ENCODE peak calls at places on chromosome 3, in nine cellular contexts. O is GM23338; J is fibroblast of lung; T is Panc1; L is K562; H is heart right ventricle; M is CD8-positive, alpha-beta T cell; U is tibial nerve; K is astrocyte. G is an unnamed sample. For H3K4me1, the result is how much of the 10 kb centered on the place peaks cover.

GRCh38 chr3:159126261-159127020 is 324.6 kb downstream of the MFSD1 start:
- DNase-seq in O (no peak), J (peak), T (no peak), L (no peak), H (no peak), M (no peak), U (no peak), K (peak), G (no peak)

GRCh38 chr3:42031808-42032475 is 59.2 kb upstream of the TRAK1 start:
- DNase-seq in O (peak), J (peak), T (no peak), L (no peak), H (peak), M (no peak), U (no peak), K (peak), G (no peak)

GRCh38 chr3:77815467-77815866 is 775.6 kb downstream of the ROBO2 start:
- DNase-seq in O (peak), J (no peak), T (no peak), L (no peak), H (no peak), M (no peak), U (no peak), K (no peak), G (no peak)

GRCh38 chr3:45084820-45085816 is 59.0 kb downstream of the CLEC3B start:
- DNase-seq in O (no peak), J (peak), T (no peak), L (no peak), H (no peak), M (no peak), U (no peak), K (peak), G (no peak)

GRCh38 chr3:187165144-187165543 is 25.8 kb upstream of the RPL39L start:
- DNase-seq in O (peak), J (peak), T (peak), L (peak), H (peak), M (no peak), U (peak), K (peak), G (no peak)

GRCh38 chr3:86737517-86737916 is 253.4 kb downstream of the VGLL3 start:
- DNase-seq in O (no peak), J (no peak), T (no peak), L (no peak), H (no peak), M (no peak), U (no peak), K (no peak), G (no peak)

GRCh38 chr3:191345334-191345733 is 15.0 kb upstream of the UTS2B start:
- DNase-seq in O (no peak), J (peak), T (no peak), L (peak), H (no peak), M (no peak), U (no peak), K (peak), G (no peak)

GRCh38 chr3:66812126-66812525 is 186.0 kb upstream of the KBTBD8 start:
- DNase-seq in O (no peak), J (peak), T (no peak), L (no peak), H (no peak), M (no peak), U (no peak), K (peak), G (no peak)

GRCh38 chr3:106030620-106030945 is 161.8 kb upstream of the CBLB start:
- DNase-seq in O (no peak), J (peak), T (no peak), L (no peak), H (no peak), M (no peak), U (no peak), K (peak), G (no peak)

GRCh38 chr3:12049675-12050074 is 45.5 kb downstream of the SYN2 start:
- DNase-seq in O (peak), J (peak), T (no peak), L (no peak), H (no peak), M (no peak), U (no peak), K (no peak), G (no peak)

GRCh38 chr3:4722103-4722502 is 229.0 kb downstream of the ITPR1 start:
- DNase-seq in O (peak), J (peak), T (no peak), L (peak), H (peak), M (no peak), U (peak), K (peak), G (no peak)

DNA sequence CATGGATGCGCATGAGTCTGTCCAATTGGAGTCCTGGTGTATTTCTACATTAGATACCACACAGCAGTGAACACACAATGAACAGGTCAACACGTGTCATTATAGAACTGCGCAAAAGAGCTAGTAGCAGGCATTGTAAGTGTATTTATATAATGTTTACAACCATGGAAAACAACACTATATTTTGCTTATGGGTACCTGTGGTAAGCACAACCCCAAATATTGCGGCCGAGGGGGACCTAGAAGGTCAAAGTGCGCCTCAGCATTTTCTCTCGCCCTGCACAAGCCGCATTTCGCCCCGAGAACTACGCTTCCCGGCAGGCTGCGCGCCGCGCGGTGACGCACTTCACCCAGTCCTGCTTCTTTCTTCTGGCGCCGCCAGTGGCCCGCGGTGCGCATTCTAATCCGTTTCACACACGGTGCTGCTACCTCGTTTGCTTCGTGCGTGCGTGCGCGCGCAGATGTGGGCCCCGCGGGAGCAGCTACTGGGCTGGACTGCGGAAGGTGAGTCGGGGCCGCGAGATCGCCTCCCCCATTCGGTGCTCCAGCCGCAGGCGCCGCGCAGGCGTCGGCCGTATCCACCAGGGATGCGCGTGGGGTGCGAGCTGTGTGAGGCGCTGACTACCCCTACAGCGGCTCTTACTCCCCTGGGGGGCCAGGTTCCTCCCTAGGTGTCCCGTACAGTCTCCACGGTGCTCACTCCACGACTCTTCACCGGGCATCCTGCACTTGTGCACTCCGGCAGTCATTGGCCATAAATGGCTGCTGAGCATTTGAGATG is at the start of gene ZNF589:
- DNase-seq in O (peak), J (peak), T (peak), L (peak), H (peak), M (peak), U (peak), K (peak), G (peak)
- TF ChIP-seq CTCF in O (peak), J (no peak), T (no peak), L (peak), H (peak), M (peak), U (peak), K (peak), G (no peak)

DNA sequence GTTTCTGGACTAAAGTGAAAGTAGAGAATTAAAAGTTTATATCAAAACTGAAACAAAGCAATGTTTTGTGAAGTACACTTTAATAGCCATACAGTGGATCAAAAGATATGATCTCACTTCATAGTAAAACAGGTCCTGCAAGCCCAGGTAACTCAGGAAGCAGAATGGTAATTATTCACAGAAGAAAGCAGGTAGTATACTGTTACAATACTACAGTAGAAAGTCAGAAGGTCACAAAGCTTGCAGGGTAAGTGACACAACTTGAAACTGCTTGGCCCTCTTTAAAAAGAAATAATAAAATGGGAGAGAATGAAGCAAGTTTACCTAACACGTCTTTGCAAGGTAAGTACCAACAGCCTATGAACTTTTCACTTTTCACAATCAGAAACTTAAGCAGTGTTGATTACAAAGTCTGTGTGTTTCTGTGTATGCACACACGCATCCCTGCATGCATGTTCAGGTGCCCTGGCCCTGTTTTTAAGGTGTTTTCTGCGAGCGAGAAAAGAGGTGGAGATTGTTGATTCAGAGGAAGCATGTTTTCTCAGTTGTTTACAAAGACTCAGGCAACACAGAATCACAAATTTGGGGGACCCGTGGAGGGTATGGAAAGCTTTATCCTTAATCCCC is at the start of gene NAALADL2:
- DNase-seq in O (no peak), J (no peak), T (no peak), L (no peak), H (no peak), M (no peak), U (no peak), K (no peak), G (no peak)
- H3K4me1 ChIP-seq in O (under half), J (under half), T (under half), L (under half), H (under half), M (under half), U (under half), K (under half), G (under half)

GRCh38 chr3:30285188-30286006 is 321.0 kb upstream of the TGFBR2 start:
- DNase-seq in O (no peak), J (no peak), T (no peak), L (no peak), H (no peak), M (no peak), U (no peak), K (no peak), G (no peak)
- H3K27ac ChIP-seq in O (no peak), J (peak), T (peak), L (no peak), H (peak), M (no peak), U (peak), K (peak), G (no peak)

GRCh38 chr3:132488136-132488535 is 70.8 kb downstream of the DNAJC13 start:
- DNase-seq in O (no peak), J (no peak), T (no peak), L (no peak), H (no peak), M (no peak), U (no peak), K (no peak), G (no peak)
- TF ChIP-seq CTCF in O (no peak), J (no peak), T (no peak), L (no peak), H (no peak), M (no peak), U (no peak), K (no peak), G (no peak)

GRCh38 chr3:53149699-53150098 is 11.3 kb upstream of the PRKCD start:
- DNase-seq in O (no peak), J (no peak), T (no peak), L (no peak), H (no peak), M (no peak), U (no peak), K (no peak), G (no peak)

GRCh38 chr3:53151870-53152269 is 9.1 kb upstream of the PRKCD start:
- DNase-seq in O (no peak), J (no peak), T (no peak), L (no peak), H (no peak), M (no peak), U (no peak), K (no peak), G (peak)

GRCh38 chr3:53150247-53151085 is 10.5 kb upstream of the PRKCD start:
- DNase-seq in O (no peak), J (peak), T (no peak), L (no peak), H (no peak), M (no peak), U (no peak), K (no peak), G (peak)

GRCh38 chr3:53152316-53152715 is 8.7 kb upstream of the PRKCD start:
- DNase-seq in O (no peak), J (no peak), T (no peak), L (no peak), H (no peak), M (no peak), U (no peak), K (no peak), G (peak)

DNA sequence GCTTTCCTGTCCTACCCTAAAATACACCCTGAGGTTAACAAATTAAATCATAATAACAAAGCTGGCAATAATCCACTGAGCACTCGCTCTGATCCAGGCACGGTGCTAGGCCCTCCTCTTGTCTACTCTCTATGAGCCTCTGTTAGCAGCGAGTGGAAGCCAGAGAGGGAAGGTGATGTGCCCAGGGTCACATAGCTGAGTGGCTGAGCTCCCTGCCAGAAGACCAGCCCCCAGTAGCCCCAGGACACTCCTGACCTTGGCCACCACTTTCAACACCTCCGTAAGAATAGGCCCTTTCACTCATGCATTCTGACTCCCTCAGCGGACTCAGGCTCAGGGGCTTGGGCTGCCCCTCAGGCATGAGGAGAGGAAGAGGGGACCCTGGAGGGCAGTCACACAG is 9.5 kb upstream of the PRKCD start:
- DNase-seq in O (no peak), J (no peak), T (no peak), L (no peak), H (no peak), M (no peak), U (no peak), K (no peak), G (no peak)
- H3K4me1 ChIP-seq in O (under half), J (under half), T (under half), L (under half), H (under half), M (under half), U (under half), K (under half), G (half or more)

DNA sequence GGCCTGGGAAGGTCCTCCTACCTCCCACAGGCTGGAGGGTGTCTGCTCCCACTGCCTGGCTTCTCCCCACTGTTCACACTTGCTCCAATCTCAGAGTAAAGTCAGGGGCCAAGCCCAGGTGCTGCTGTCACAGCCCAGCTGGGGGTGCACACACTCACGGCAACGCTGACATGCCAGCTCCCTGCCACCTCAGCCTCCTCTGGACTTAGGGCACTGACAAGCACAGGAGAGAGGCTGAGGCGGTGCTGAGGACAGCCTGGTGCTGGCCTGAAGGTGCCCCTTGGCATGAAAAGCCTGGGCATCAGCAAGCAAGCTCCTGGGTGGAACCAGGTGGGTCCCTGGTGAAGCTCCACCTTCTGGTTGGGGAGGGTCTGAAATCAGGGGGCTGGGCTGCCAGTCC is 53.0 kb downstream of the LSAMP start:
- DNase-seq in O (no peak), J (no peak), T (no peak), L (no peak), H (no peak), M (no peak), U (no peak), K (no peak), G (no peak)
- H3K27ac ChIP-seq in O (no peak), J (no peak), T (no peak), L (no peak), H (no peak), M (no peak), U (no peak), K (no peak), G (no peak)

GRCh38 chr3:57652203-57652602 is 40.7 kb downstream of the DENND6A start:
- DNase-seq in O (no peak), J (peak), T (no peak), L (peak), H (no peak), M (no peak), U (no peak), K (peak), G (no peak)

GRCh38 chr3:57647292-57647940 is 45.5 kb downstream of the DENND6A start:
- DNase-seq in O (no peak), J (no peak), T (no peak), L (no peak), H (no peak), M (no peak), U (no peak), K (no peak), G (no peak)

DNA sequence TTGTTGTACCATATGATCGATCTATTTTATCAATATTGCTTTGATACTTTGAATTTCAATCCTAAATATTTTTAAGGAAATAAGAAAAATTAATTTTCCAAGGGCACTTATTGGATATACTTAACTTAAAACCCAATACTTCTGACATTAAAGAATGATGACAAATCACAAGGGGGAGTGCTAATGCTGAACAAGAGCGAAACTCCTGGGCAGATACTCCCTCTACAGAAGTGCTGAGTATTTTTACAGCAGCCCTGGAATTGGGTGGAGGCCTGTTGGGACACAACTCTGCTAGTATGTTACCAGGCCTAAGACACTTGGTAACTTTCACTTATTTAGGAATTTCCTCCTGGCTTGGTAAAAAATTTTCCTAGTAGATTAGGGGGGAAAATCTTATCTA is 46.2 kb downstream of the DENND6A start:
- DNase-seq in O (no peak), J (peak), T (no peak), L (peak), H (peak), M (no peak), U (peak), K (peak), G (no peak)
- TF ChIP-seq CTCF in O (peak), J (no peak), T (no peak), L (peak), H (peak), M (no peak), U (no peak), K (no peak), G (no peak)

DNA sequence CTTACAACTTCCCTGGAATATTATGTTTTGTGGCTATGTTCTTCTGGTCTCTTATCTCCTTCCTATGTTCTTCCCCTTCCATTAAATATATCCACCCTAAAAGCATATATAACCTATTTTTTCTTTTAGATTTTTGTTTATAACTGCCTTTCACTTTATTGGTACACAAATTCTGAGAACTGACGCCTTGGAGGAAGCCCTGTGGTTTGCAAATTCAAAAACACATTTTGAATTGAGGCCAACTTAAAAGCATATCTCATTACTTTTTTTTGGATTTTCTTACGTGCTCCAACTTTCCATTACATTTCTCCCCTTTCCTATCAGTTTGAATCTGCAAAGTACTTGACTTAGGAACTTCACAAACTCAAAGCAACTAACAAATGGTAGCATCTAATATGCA is 15.3 kb upstream of the COLQ start:
- DNase-seq in O (no peak), J (no peak), T (no peak), L (no peak), H (no peak), M (no peak), U (no peak), K (no peak), G (no peak)
- H3K4me1 ChIP-seq in O (under half), J (under half), T (under half), L (under half), H (under half), M (under half), U (under half), K (under half), G (under half)